ENCODE peak calls at places on chromosome 17, in five cellular contexts. B is mucosa of gallbladder; G is stimulated activated CD8-positive, alpha-beta memory T cell treated with anti-CD3 and anti-CD28 coated beads, Interleukin-15, amount 100 ng/mL, for 24 hours; Y is HFF-Myc; I is NCI-H2081. N is an unnamed sample.

GRCh38 chr17:7881655-7882054 is 6.9 kb upstream of the CHD3 start:
- DNase-seq in Y (no peak), I (peak), G (no peak), B (no peak), N (no peak)

GRCh38 chr17:42407289-42407836 is 15.7 kb downstream of the CAVIN1 start:
- DNase-seq in I (peak), Y (no peak), G (no peak), B (peak), N (peak)

GRCh38 chr17:73091770-73092517 is 544 bp downstream of the SLC39A11 start:
- DNase-seq in Y (no peak), I (no peak), G (no peak), B (no peak), N (peak)

GRCh38 chr17:5582177-5582885 is 2.0 kb downstream of the NLRP1 start:
- DNase-seq in I (no peak), G (no peak), Y (no peak), B (no peak), N (no peak)

GRCh38 chr17:69320210-69320907 is 6.6 kb downstream of the ABCA5 start:
- DNase-seq in G (no peak), I (no peak), B (no peak), Y (no peak), N (no peak)

GRCh38 chr17:2084766-2085647 is 30.1 kb downstream of the HIC1 start:
- DNase-seq in G (no peak), B (peak), Y (peak), I (no peak), N (no peak)

GRCh38 chr17:79484600-79485398 is 126.1 kb downstream of the RBFOX3 start:
- DNase-seq in B (no peak), Y (no peak), G (no peak), I (no peak), N (no peak)

GRCh38 chr17:68228817-68229570 is 18.8 kb upstream of the AMZ2 start:
- DNase-seq in I (no peak), G (no peak), B (no peak), Y (no peak), N (no peak)

GRCh38 chr17:35596530-35597233 is 9.6 kb downstream of the AP2B1 start:
- DNase-seq in B (no peak), G (no peak), Y (no peak), I (no peak), N (no peak)

GRCh38 chr17:38578641-38579480 is 26.9 kb downstream of the SRCIN1 start:
- DNase-seq in Y (no peak), B (no peak), G (no peak), I (no peak), N (no peak)

GRCh38 chr17:81492706-81493105 is 19.9 kb downstream of the ACTG1 start:
- DNase-seq in G (no peak), I (no peak), B (no peak), Y (no peak), N (no peak)

GRCh38 chr17:27978689-27979175 is 63.7 kb upstream of the NLK start:
- DNase-seq in Y (no peak), B (no peak), I (no peak), G (no peak), N (no peak)

GRCh38 chr17:55825213-55825612 is 74.4 kb downstream of the PCTP start:
- DNase-seq in Y (no peak), G (no peak), B (no peak), I (no peak), N (no peak)

GRCh38 chr17:45433136-45433535 is 466 bp upstream of the ARHGAP27 start:
- DNase-seq in Y (no peak), I (no peak), B (no peak), G (no peak), N (no peak)

GRCh38 chr17:79861371-79862216 is 22.4 kb upstream of the CBX4 start:
- DNase-seq in I (no peak), B (no peak), G (no peak), Y (no peak), N (no peak)

GRCh38 chr17:13365331-13365730 is 236.4 kb downstream of the HS3ST3A1 start:
- DNase-seq in I (no peak), B (no peak), Y (no peak), G (no peak), N (no peak)

GRCh38 chr17:75069783-75070182 is 18.0 kb upstream of the SLC16A5 start:
- DNase-seq in I (no peak), G (no peak), B (no peak), Y (no peak), N (peak)

GRCh38 chr17:21272881-21273839 is 11.4 kb upstream of the MAP2K3 start:
- DNase-seq in B (no peak), Y (no peak), G (no peak), I (no peak), N (peak)

GRCh38 chr17:78034429-78035091 is 76.1 kb downstream of the TNRC6C start:
- DNase-seq in I (no peak), G (no peak), Y (no peak), B (no peak), N (no peak)

GRCh38 chr17:19311016-19311415 is 51.5 kb downstream of the B9D1 start:
- DNase-seq in Y (no peak), B (no peak), G (no peak), I (no peak), N (no peak)

GRCh38 chr17:56596741-56597494 is 3.4 kb downstream of the NOG start:
- DNase-seq in Y (no peak), G (no peak), B (no peak), I (no peak), N (no peak)

GRCh38 chr17:39064374-39064773 is 87.1 kb downstream of the PLXDC1 start:
- DNase-seq in I (no peak), G (no peak), Y (no peak), B (no peak), N (no peak)

GRCh38 chr17:27793168-27793905 is 7.0 kb downstream of the NOS2 start:
- DNase-seq in I (no peak), Y (no peak), B (no peak), G (no peak), N (no peak)

GRCh38 chr17:47714773-47715396 is 18.2 kb upstream of the TBX21 start:
- DNase-seq in G (no peak), Y (no peak), I (no peak), B (no peak), N (no peak)